ENCODE peak calls at places on chromosomes 11 and 22, in five cellular contexts. One of them, this sample, is unnamed.

GRCh38 chr11:82996966-82997606 is 74.6 kb downstream of the RAB30 start:
- DNase-seq in Panc1: no peak
- DNase-seq in upper lobe of left lung: no peak
- DNase-seq in SK-N-MC: no peak
- DNase-seq in SK-N-SH: no peak
- DNase-seq in this sample: peak; percentile 47

GRCh38 chr11:105179542-105180278 is 40.1 kb upstream of the CARD18 start:
- DNase-seq in Panc1: no peak
- DNase-seq in SK-N-SH: no peak
- DNase-seq in upper lobe of left lung: no peak
- DNase-seq in SK-N-MC: no peak
- DNase-seq in this sample: no peak

GRCh38 chr11:112734207-112734606 is 227.0 kb upstream of the NCAM1 start:
- DNase-seq in Panc1: no peak
- DNase-seq in SK-N-SH: no peak
- DNase-seq in upper lobe of left lung: no peak
- DNase-seq in SK-N-MC: no peak
- DNase-seq in this sample: no peak

GRCh38 chr11:5596611-5597201 is at the start of gene TRIM6:
- DNase-seq in Panc1: no peak
- DNase-seq in SK-N-SH: no peak
- DNase-seq in SK-N-MC: no peak
- DNase-seq in upper lobe of left lung: peak; percentile 60
- DNase-seq in this sample: peak; percentile 21

GRCh38 chr11:76214968-76215548 is 8.8 kb upstream of the WNT11 start:
- DNase-seq in SK-N-SH: no peak
- DNase-seq in SK-N-MC: no peak
- DNase-seq in Panc1: no peak
- DNase-seq in upper lobe of left lung: no peak
- DNase-seq in this sample: no peak

GRCh38 chr11:80462211-80462610 is 1021.4 kb upstream of the TENM4 start:
- DNase-seq in SK-N-MC: no peak
- DNase-seq in upper lobe of left lung: no peak
- DNase-seq in SK-N-SH: no peak
- DNase-seq in Panc1: no peak
- DNase-seq in this sample: no peak

GRCh38 chr22:32052259-32052658 is 9.2 kb downstream of the SLC5A1 start:
- DNase-seq in upper lobe of left lung: no peak
- DNase-seq in Panc1: no peak
- DNase-seq in SK-N-MC: no peak
- DNase-seq in SK-N-SH: no peak
- DNase-seq in this sample: no peak

GRCh38 chr11:119108151-119108856 is 1.2 kb downstream of the C2CD2L start:
- DNase-seq in SK-N-MC: no peak
- DNase-seq in upper lobe of left lung: peak; percentile 68
- DNase-seq in SK-N-SH: peak; percentile 49
- DNase-seq in Panc1: no peak
- DNase-seq in this sample: peak; percentile 37

GRCh38 chr22:32985899-32986772 is 72.0 kb downstream of the SYN3 start:
- DNase-seq in Panc1: peak; percentile 33
- DNase-seq in SK-N-MC: no peak
- DNase-seq in SK-N-SH: peak; percentile 77
- DNase-seq in upper lobe of left lung: peak; percentile 73
- DNase-seq in this sample: peak; percentile 33

GRCh38 chr22:25069758-25070461 is 117.4 kb downstream of the KIAA1671 start:
- DNase-seq in upper lobe of left lung: no peak
- DNase-seq in SK-N-MC: no peak
- DNase-seq in Panc1: no peak
- DNase-seq in SK-N-SH: no peak
- DNase-seq in this sample: no peak

GRCh38 chr11:93738647-93739081 is 2.6 kb downstream of the TAF1D start:
- DNase-seq in SK-N-MC: no peak
- DNase-seq in upper lobe of left lung: no peak
- DNase-seq in Panc1: no peak
- DNase-seq in SK-N-SH: no peak
- DNase-seq in this sample: no peak

GRCh38 chr11:134864968-134865305 is 452.9 kb upstream of the B3GAT1 start:
- DNase-seq in upper lobe of left lung: no peak
- DNase-seq in SK-N-MC: no peak
- DNase-seq in SK-N-SH: no peak
- DNase-seq in Panc1: no peak
- DNase-seq in this sample: no peak

GRCh38 chr11:68039526-68040086 is 781 bp downstream of the TCIRG1 start:
- DNase-seq in upper lobe of left lung: peak; percentile 52
- DNase-seq in Panc1: no peak
- DNase-seq in SK-N-SH: peak; percentile 51
- DNase-seq in SK-N-MC: no peak
- DNase-seq in this sample: no peak

GRCh38 chr11:75337195-75337654 is 14.2 kb downstream of the ARRB1 start:
- DNase-seq in SK-N-MC: no peak
- DNase-seq in SK-N-SH: no peak
- DNase-seq in upper lobe of left lung: peak; percentile 77
- DNase-seq in Panc1: no peak
- DNase-seq in this sample: no peak

GRCh38 chr11:97683733-97684132 is 1293.9 kb downstream of the JRKL start:
- DNase-seq in Panc1: no peak
- DNase-seq in upper lobe of left lung: no peak
- DNase-seq in SK-N-SH: no peak
- DNase-seq in SK-N-MC: no peak
- DNase-seq in this sample: no peak

GRCh38 chr11:69918231-69918937 is 99.2 kb upstream of the FGF3 start:
- DNase-seq in SK-N-SH: no peak
- DNase-seq in SK-N-MC: no peak
- DNase-seq in upper lobe of left lung: no peak
- DNase-seq in Panc1: no peak
- DNase-seq in this sample: no peak

GRCh38 chr11:119912214-119912613 is 183.2 kb upstream of the NECTIN1 start:
- DNase-seq in upper lobe of left lung: no peak
- DNase-seq in SK-N-MC: no peak
- DNase-seq in SK-N-SH: no peak
- DNase-seq in Panc1: no peak
- DNase-seq in this sample: no peak

GRCh38 chr11:119056397-119056999 is 507 bp downstream of the HYOU1 start:
- DNase-seq in SK-N-MC: no peak
- DNase-seq in upper lobe of left lung: peak; percentile 51
- DNase-seq in SK-N-SH: peak; percentile 78
- DNase-seq in Panc1: no peak
- DNase-seq in this sample: peak; percentile 43

GRCh38 chr11:126484266-126484665 is 128.8 kb downstream of the ST3GAL4 start:
- DNase-seq in SK-N-MC: no peak
- DNase-seq in SK-N-SH: no peak
- DNase-seq in upper lobe of left lung: no peak
- DNase-seq in Panc1: no peak
- DNase-seq in this sample: no peak

GRCh38 chr11:1352696-1353382 is 36.9 kb upstream of the BRSK2 start:
- DNase-seq in upper lobe of left lung: no peak
- DNase-seq in Panc1: no peak
- DNase-seq in SK-N-SH: peak; percentile 27
- DNase-seq in SK-N-MC: no peak
- DNase-seq in this sample: no peak

GRCh38 chr11:69770525-69770924 is 4.6 kb downstream of the FGF4 start:
- DNase-seq in SK-N-SH: no peak
- DNase-seq in upper lobe of left lung: no peak
- DNase-seq in SK-N-MC: no peak
- DNase-seq in Panc1: no peak
- DNase-seq in this sample: no peak

GRCh38 chr11:20315800-20316199 is 47.7 kb upstream of the HTATIP2 start:
- DNase-seq in SK-N-MC: no peak
- DNase-seq in SK-N-SH: peak; percentile 49
- DNase-seq in upper lobe of left lung: no peak
- DNase-seq in Panc1: no peak
- DNase-seq in this sample: no peak

GRCh38 chr11:75312346-75312745 is 39.1 kb downstream of the ARRB1 start:
- DNase-seq in Panc1: no peak
- DNase-seq in SK-N-SH: no peak
- DNase-seq in upper lobe of left lung: no peak
- DNase-seq in SK-N-MC: no peak
- DNase-seq in this sample: no peak

GRCh38 chr22:45932066-45932465 is 44.9 kb downstream of the WNT7B start:
- DNase-seq in SK-N-MC: no peak
- DNase-seq in SK-N-SH: no peak
- DNase-seq in upper lobe of left lung: no peak
- DNase-seq in Panc1: no peak
- DNase-seq in this sample: no peak

GRCh38 chr11:107623183-107623582 is 32.2 kb downstream of the ELMOD1 start:
- DNase-seq in Panc1: no peak
- DNase-seq in upper lobe of left lung: no peak
- DNase-seq in SK-N-SH: no peak
- DNase-seq in SK-N-MC: no peak
- DNase-seq in this sample: no peak

GRCh38 chr11:105790021-105790420 is 180.1 kb downstream of the GRIA4 start:
- DNase-seq in Panc1: no peak
- DNase-seq in SK-N-SH: no peak
- DNase-seq in upper lobe of left lung: no peak
- DNase-seq in SK-N-MC: no peak
- DNase-seq in this sample: no peak

DNA sequence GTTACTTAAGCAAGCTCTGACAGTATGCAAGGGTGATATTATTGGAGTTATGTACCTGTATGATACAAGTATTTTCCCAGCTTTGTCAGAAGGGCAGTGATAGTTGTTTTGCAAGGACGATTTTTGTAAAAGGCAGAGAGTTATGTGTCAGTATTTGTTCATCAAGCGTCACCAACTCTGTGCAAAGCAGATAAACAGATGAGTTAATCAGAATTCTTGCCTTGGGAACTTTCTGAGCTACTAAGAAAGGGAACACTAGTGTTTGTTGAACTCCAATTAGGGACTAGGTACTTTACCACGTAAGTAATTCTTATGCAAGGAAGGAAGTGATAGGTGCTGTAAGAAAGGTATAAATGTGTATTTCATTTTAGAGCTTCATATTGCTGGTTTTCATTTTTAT is 1.5 kb downstream of the USP47 start:
- DNase-seq in Panc1: no peak
- DNase-seq in SK-N-SH: no peak
- DNase-seq in upper lobe of left lung: no peak
- DNase-seq in SK-N-MC: no peak
- DNase-seq in this sample: no peak
- TF ChIP-seq POLR2AphosphoS5 in Panc1: no peak
- TF ChIP-seq POLR2AphosphoS5 in SK-N-SH: no peak
- TF ChIP-seq POLR2AphosphoS5 in upper lobe of left lung: peak; percentile 60
- TF ChIP-seq POLR2AphosphoS5 in SK-N-MC: no peak
- TF ChIP-seq POLR2AphosphoS5 in this sample: no peak

DNA sequence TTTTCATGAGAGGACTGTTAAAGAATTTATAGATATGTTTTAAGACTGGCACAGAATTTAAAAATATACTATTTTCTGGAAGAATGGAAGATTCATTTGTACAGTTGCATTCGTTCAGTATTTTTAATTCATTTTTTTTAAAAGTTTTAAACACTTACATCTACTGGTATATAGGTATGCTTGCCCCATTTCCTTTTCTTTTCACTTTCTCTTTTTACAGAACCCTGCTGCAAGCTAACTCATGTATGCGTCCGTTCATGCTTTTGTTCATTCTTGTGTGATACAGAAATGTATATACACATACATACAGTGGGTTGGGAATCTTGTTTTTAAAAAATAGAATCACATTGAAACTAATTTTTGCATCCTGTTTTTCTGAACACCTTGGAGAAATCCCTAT is 31.0 kb downstream of the PACS1 start:
- DNase-seq in Panc1: no peak
- DNase-seq in SK-N-MC: no peak
- DNase-seq in upper lobe of left lung: no peak
- DNase-seq in SK-N-SH: no peak
- DNase-seq in this sample: no peak
- TF ChIP-seq POLR2AphosphoS5 in Panc1: no peak
- TF ChIP-seq POLR2AphosphoS5 in SK-N-MC: no peak
- TF ChIP-seq POLR2AphosphoS5 in upper lobe of left lung: no peak
- TF ChIP-seq POLR2AphosphoS5 in SK-N-SH: no peak
- TF ChIP-seq POLR2AphosphoS5 in this sample: no peak

DNA sequence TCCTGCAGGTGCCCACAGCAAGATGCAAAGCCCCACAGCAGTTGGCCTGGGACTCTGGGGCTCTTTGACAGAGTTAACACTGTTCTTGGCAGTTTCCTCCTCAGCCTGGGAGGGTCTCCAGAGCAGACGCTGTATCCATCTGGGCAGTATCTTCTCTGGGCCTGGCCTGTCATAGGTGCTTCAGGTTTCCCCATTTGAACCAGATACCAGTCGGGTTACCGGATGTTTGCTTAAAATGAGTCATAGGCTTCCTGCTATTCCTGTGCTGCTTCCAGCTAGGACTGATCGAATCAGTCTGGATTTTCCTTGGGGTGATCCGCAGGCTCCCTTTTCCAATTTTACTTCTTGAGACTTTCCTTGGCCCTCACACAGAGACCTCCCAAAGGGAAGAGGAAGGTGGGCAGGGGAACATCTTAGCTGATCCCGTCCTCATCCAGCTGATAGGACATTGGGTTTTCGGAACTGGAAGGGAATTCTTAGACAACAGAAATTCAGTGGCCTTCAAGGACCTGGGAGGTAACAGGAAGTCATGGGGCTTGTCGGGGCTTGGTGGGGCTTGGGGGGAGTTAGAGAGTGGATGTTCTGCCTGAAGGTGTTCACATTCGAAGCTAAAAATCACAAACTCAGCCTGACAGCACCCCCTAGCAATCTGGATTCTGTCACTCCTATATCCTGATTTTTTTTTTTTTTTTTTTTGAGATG is 2.4 kb upstream of the RANGAP1 start:
- DNase-seq in SK-N-MC: no peak
- DNase-seq in Panc1: peak; percentile 83
- DNase-seq in upper lobe of left lung: peak; percentile 59
- DNase-seq in SK-N-SH: no peak
- DNase-seq in this sample: no peak
- TF ChIP-seq POLR2AphosphoS5 in SK-N-MC: no peak
- TF ChIP-seq POLR2AphosphoS5 in Panc1: peak; percentile 59
- TF ChIP-seq POLR2AphosphoS5 in upper lobe of left lung: peak; percentile 28
- TF ChIP-seq POLR2AphosphoS5 in SK-N-SH: peak; percentile 35
- TF ChIP-seq POLR2AphosphoS5 in this sample: no peak

GRCh38 chr22:41870786-41871185 is 37.9 kb downstream of the SREBF2 start:
- DNase-seq in SK-N-SH: no peak
- DNase-seq in SK-N-MC: no peak
- DNase-seq in upper lobe of left lung: no peak
- DNase-seq in Panc1: no peak
- DNase-seq in this sample: no peak

GRCh38 chr22:41873391-41873790 is 40.5 kb downstream of the SREBF2 start:
- DNase-seq in SK-N-MC: no peak
- DNase-seq in Panc1: no peak
- DNase-seq in SK-N-SH: no peak
- DNase-seq in upper lobe of left lung: no peak
- DNase-seq in this sample: no peak

GRCh38 chr22:41863472-41863871 is 30.6 kb downstream of the SREBF2 start:
- DNase-seq in SK-N-SH: no peak
- DNase-seq in Panc1: no peak
- DNase-seq in SK-N-MC: no peak
- DNase-seq in upper lobe of left lung: no peak
- DNase-seq in this sample: no peak

GRCh38 chr22:41874090-41874489 is 40.8 kb downstream of the SHISA8 start:
- DNase-seq in upper lobe of left lung: no peak
- DNase-seq in SK-N-SH: no peak
- DNase-seq in SK-N-MC: no peak
- DNase-seq in Panc1: no peak
- DNase-seq in this sample: no peak

DNA sequence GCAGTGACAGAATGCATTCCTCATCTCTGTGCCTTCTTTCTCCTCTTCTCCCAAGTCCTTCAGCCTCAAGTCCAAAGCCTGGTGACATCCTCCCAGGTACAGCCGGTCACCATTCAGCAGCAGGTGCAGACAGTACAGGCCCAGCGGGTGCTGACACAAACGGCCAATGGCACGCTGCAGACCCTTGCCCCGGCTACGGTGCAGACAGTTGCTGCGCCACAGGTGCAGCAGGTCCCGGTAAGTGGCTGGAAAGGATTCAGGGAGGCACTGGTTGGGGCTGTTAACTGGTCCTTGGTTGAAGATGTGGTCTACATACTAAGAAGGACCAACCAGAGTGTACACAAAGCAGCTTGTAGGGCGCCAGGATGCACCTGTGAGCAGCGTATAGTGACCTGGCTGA is 35.7 kb downstream of the SREBF2 start:
- DNase-seq in upper lobe of left lung: no peak
- DNase-seq in SK-N-MC: no peak
- DNase-seq in SK-N-SH: no peak
- DNase-seq in Panc1: no peak
- DNase-seq in this sample: no peak
- TF ChIP-seq POLR2AphosphoS5 in upper lobe of left lung: no peak
- TF ChIP-seq POLR2AphosphoS5 in SK-N-MC: no peak
- TF ChIP-seq POLR2AphosphoS5 in SK-N-SH: no peak
- TF ChIP-seq POLR2AphosphoS5 in Panc1: no peak
- TF ChIP-seq POLR2AphosphoS5 in this sample: no peak